ENCODE peak calls at places on chromosome 19, in nine cellular contexts. L is uterus, E is tibial nerve, W is GM13977, O is heart left ventricle, X is left lung, B is AG09319, T is HFF-Myc, G is mucosa of descending colon. A is an unnamed sample.
A peak's percentile ranks its signal among the peaks of the same experiment; 100 is the strongest.

GRCh38 chr19:5514001-5514400 is 53.8 kb downstream of the TINCR start:
- DNase-seq in G (no peak), X (no peak), T (no peak), B (no peak), L (no peak), W (no peak), O (no peak), E (no peak), A (no peak)

GRCh38 chr19:15331419-15332310 is 674 bp downstream of the BRD4 start:
- DNase-seq in X (peak; percentile 90), B (no peak), O (peak; percentile 83), W (peak; percentile 85), T (no peak), L (peak; percentile 48), G (peak; percentile 72), E (peak; percentile 37), A (peak; percentile 69)

GRCh38 chr19:2777952-2778683 is 5.0 kb downstream of the SGTA start:
- DNase-seq in G (no peak), T (no peak), L (no peak), W (no peak), B (no peak), E (no peak), X (no peak), O (no peak), A (no peak)

GRCh38 chr19:32824136-32824835 is 45.3 kb downstream of the SLC7A9 start:
- DNase-seq in B (no peak), O (no peak), L (no peak), E (no peak), W (no peak), X (no peak), G (no peak), T (no peak), A (no peak)

GRCh38 chr19:54473071-54473941 is at the start of gene CDC42EP5:
- DNase-seq in T (peak; percentile 76), B (peak; percentile 81), O (peak; percentile 85), X (no peak), W (no peak), G (peak; percentile 86), E (peak; percentile 73), L (peak; percentile 77), A (peak; percentile 51)

GRCh38 chr19:2166741-2167738 is 3.3 kb downstream of the DOT1L start:
- DNase-seq in B (peak; percentile 59), L (peak; percentile 82), E (peak; percentile 61), X (peak; percentile 94), G (peak; percentile 90), O (peak; percentile 91), W (no peak), T (no peak), A (no peak)

GRCh38 chr19:49338691-49339363 is 3.6 kb downstream of the CD37 start:
- DNase-seq in E (no peak), O (peak; percentile 73), X (peak; percentile 91), G (peak; percentile 92), B (no peak), W (peak; percentile 17), T (no peak), L (peak; percentile 85), A (peak; percentile 46)

GRCh38 chr19:49010453-49010852 is 6.4 kb downstream of the LHB start:
- DNase-seq in L (no peak), G (no peak), W (no peak), B (no peak), E (no peak), X (no peak), T (no peak), O (no peak), A (no peak)

DNA sequence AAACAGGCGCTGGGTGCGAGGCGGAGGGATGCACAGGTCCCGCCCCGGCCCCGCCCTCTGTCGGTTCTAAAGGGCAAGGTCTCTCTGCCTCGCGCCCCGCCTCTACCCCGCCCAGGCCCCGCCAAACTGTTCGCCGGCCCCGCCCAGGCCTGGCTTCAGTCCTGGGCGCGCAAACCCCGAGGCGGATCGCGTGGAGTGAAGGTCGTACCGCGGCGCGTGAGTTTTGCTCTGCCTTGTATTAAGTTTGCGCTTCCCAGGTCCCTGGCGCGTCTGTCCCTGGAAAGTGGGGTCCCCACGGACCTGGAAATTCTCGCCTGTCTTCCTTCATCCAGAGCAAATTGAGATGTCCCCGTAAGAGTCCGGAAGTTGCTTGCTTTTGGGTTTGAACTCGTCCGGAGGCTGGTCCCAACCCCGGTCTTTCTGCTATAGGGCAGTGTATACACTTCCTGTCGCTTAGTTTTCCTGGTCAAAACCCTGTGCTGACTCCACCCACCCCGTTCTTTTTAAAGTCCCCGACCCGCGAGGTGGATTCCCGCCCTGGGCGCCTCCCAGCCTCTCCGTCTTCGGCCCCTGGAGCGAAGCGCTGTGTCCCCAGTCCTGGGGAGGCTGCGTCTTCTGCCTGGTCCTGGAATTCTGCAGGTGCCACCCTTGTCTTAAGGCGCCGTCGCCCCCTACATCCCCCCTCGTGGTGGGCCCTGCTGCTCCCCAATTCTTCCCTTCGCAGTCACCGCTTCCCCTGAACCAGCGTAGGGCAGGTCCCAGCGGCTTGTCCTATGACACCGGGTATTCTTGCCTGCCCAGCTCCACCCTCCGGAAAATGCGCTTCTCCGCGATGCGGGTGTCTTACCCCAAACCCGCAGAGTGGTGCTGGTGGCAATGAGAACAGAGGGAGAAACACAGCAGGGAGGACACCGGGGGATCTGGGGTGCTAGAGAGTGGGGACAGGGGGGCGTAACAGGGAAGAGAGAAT is 8.6 kb downstream of the ZNF808 start:
- DNase-seq in W (peak; percentile 61), X (peak; percentile 99), B (peak; percentile 20), L (peak; percentile 89), O (peak; percentile 95), T (peak; percentile 26), G (peak; percentile 91), E (peak; percentile 79), A (peak; percentile 97)
- TF ChIP-seq CTCF in W (no peak), X (peak; percentile 52), B (no peak), L (peak; percentile 47), O (peak; percentile 42), T (no peak), G (no peak), E (peak; percentile 27), A (no peak)

DNA sequence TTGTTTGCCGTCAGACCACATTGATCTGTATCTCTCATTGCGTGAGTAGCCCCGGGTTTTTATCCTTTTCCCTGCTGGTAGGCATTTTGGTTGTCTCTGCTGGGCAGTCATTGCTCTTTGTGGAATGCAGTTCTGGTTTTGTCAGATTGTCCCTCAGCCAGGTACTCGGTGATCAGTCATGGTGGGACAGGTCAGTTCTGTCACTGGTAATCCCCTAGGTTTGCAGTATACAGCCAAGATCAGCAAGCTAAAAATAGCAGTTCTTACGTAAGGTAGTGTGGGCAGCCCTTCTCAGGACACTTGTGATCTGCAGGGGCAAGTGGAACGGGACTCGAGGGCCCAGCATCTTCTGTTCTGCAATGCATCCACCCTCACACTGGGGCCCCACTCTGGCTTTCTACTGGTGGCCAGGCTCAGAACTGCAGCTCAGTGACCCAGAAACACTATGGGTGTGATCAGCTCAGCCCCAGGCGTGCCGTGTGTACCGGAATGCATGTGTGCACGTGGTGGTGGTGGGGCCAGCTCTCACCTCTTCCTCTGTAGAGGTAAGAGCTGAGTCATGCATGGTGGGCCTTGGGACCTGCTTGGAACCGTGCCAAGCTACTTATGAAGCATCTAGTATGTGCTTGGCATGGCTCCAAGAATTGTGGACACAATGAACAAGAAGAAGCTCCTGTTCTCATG is 6.3 kb downstream of the PLEKHF1 start:
- DNase-seq in O (peak; percentile 82), X (peak; percentile 81), G (peak; percentile 92), T (no peak), W (peak; percentile 84), E (no peak), B (no peak), L (peak; percentile 57), A (peak; percentile 96)
- TF ChIP-seq CTCF in O (peak; percentile 13), X (peak; percentile 40), G (no peak), T (peak; percentile 5), W (peak; percentile 42), E (peak; percentile 35), B (no peak), L (no peak), A (peak; percentile 77)

GRCh38 chr19:7115721-7116120 is 46.2 kb downstream of the ZNF557 start:
- DNase-seq in B (no peak), X (no peak), G (no peak), E (no peak), T (no peak), W (no peak), O (no peak), L (no peak), A (no peak)

GRCh38 chr19:7109678-7110289 is 40.3 kb downstream of the ZNF557 start:
- DNase-seq in G (no peak), E (no peak), X (no peak), T (no peak), W (no peak), L (no peak), O (no peak), B (no peak), A (no peak)

GRCh38 chr19:7113233-7113632 is 43.7 kb downstream of the ZNF557 start:
- DNase-seq in L (no peak), W (no peak), B (no peak), O (no peak), E (no peak), X (no peak), G (no peak), T (no peak), A (no peak)

GRCh38 chr19:7117248-7117647 is 47.7 kb downstream of the ZNF557 start:
- DNase-seq in O (no peak), L (no peak), G (no peak), W (no peak), X (no peak), E (no peak), B (no peak), T (no peak), A (no peak)

DNA sequence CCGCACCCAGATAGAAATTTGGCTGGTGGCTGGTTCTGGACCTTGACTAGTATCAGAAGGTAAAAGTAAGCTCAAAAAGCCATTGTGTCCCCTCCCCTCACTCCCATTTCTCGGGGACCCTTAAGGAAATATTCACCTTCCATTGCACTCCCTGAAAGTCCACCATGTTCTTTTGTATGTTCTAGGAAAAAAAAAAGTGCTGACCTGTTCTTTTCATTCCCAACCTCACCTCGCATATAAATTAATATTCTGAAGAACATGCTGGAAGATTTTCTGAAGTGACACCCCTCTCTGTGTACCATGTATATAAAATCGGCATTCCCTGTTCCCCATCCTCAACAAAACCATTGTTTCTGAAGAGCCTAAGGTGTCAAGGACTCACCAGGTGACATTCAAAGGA is 43.2 kb downstream of the ZNF557 start:
- DNase-seq in L (no peak), B (no peak), G (no peak), W (no peak), X (no peak), T (no peak), O (no peak), E (no peak), A (no peak)
- TF ChIP-seq CTCF in L (no peak), B (no peak), G (no peak), W (no peak), X (no peak), T (no peak), O (no peak), E (no peak), A (no peak)

GRCh38 chr19:23283925-23284324 is 33.7 kb upstream of the ZNF724 start:
- DNase-seq in E (peak; percentile 51), X (no peak), W (peak; percentile 27), B (no peak), G (no peak), O (no peak), L (peak; percentile 23), T (no peak), A (peak; percentile 76)

GRCh38 chr19:23281663-23282276 is 31.6 kb upstream of the ZNF724 start:
- DNase-seq in E (no peak), G (no peak), X (no peak), T (no peak), O (no peak), W (no peak), L (no peak), B (no peak), A (no peak)

GRCh38 chr19:23285948-23286347 is 35.8 kb upstream of the ZNF724 start:
- DNase-seq in O (no peak), G (no peak), B (no peak), E (no peak), L (no peak), W (no peak), T (no peak), X (no peak), A (no peak)

GRCh38 chr19:23287620-23288019 is 37.4 kb upstream of the ZNF724 start:
- DNase-seq in O (no peak), B (no peak), G (no peak), X (no peak), W (no peak), L (no peak), E (no peak), T (no peak), A (no peak)

DNA sequence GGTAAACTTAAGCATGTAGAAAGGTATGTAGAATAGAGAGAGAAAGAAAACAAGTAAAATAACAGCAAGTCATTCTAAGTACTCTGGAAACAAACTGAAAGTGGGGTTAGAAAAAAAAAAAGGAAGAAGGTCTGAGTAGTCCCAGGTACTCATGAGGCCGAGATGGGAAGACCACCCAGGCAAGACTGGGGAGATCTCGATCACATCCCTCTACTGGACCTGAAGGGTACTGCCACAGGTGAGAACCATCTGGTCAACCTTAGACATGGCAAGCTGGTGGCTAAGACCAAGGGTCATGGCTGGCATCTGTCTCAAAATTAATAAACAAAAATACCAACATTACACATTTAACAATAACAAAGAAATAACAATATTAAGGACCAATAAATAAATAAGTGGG is 36.3 kb upstream of the ZNF724 start:
- DNase-seq in X (no peak), L (no peak), E (no peak), W (no peak), O (no peak), G (no peak), B (no peak), T (no peak), A (peak; percentile 17)
- TF ChIP-seq CTCF in X (no peak), L (no peak), E (no peak), W (peak; percentile 29), O (no peak), G (no peak), B (no peak), T (peak; percentile 32), A (peak; percentile 32)

A was measured in activated CD8-positive, alpha-beta T cell treated with anti-CD3 and anti-CD28 coated beads for 36 hours.